ENCODE peak calls at places on chromosome 7, in eight cellular contexts. One of them, this sample, is unnamed.

GRCh38 chr7:113289140-113289740 is 170.9 kb upstream of the SMIM30 start:
- DNase-seq in glutamatergic neuron: no peak
- DNase-seq in right atrium auricular region: no peak
- DNase-seq in T-helper 1 cell: peak; percentile 16
- DNase-seq in endothelial cell: no peak
- DNase-seq in NCI-H2029: no peak
- DNase-seq in mesendoderm: peak; percentile 68
- DNase-seq in kidney epithelial cell: no peak
- DNase-seq in this sample: peak; percentile 7

GRCh38 chr7:158116235-158116634 is 471.4 kb downstream of the PTPRN2 start:
- DNase-seq in glutamatergic neuron: no peak
- DNase-seq in right atrium auricular region: no peak
- DNase-seq in T-helper 1 cell: no peak
- DNase-seq in endothelial cell: no peak
- DNase-seq in NCI-H2029: no peak
- DNase-seq in mesendoderm: no peak
- DNase-seq in kidney epithelial cell: no peak
- DNase-seq in this sample: no peak

GRCh38 chr7:22184549-22185199 is 172.3 kb downstream of the RAPGEF5 start:
- DNase-seq in glutamatergic neuron: no peak
- DNase-seq in right atrium auricular region: no peak
- DNase-seq in T-helper 1 cell: no peak
- DNase-seq in endothelial cell: no peak
- DNase-seq in NCI-H2029: no peak
- DNase-seq in mesendoderm: peak; percentile 84
- DNase-seq in kidney epithelial cell: no peak
- DNase-seq in this sample: no peak

GRCh38 chr7:1169409-1170368 is 9.7 kb upstream of the ZFAND2A start:
- DNase-seq in glutamatergic neuron: peak; percentile 94
- DNase-seq in right atrium auricular region: peak; percentile 87
- DNase-seq in T-helper 1 cell: peak; percentile 89
- DNase-seq in endothelial cell: peak; percentile 91
- DNase-seq in NCI-H2029: no peak
- DNase-seq in mesendoderm: peak; percentile 85
- DNase-seq in kidney epithelial cell: no peak
- DNase-seq in this sample: no peak

GRCh38 chr7:88480901-88481300 is 174.2 kb upstream of the STEAP4 start:
- DNase-seq in glutamatergic neuron: no peak
- DNase-seq in right atrium auricular region: no peak
- DNase-seq in T-helper 1 cell: no peak
- DNase-seq in endothelial cell: no peak
- DNase-seq in NCI-H2029: no peak
- DNase-seq in mesendoderm: no peak
- DNase-seq in kidney epithelial cell: peak; percentile 10
- DNase-seq in this sample: no peak

GRCh38 chr7:154832557-154833138 is 170.3 kb downstream of the PAXIP1 start:
- DNase-seq in glutamatergic neuron: no peak
- DNase-seq in right atrium auricular region: no peak
- DNase-seq in T-helper 1 cell: no peak
- DNase-seq in endothelial cell: peak; percentile 50
- DNase-seq in NCI-H2029: peak; percentile 41
- DNase-seq in mesendoderm: peak; percentile 78
- DNase-seq in kidney epithelial cell: no peak
- DNase-seq in this sample: peak; percentile 47

GRCh38 chr7:23183279-23184012 is 1.6 kb downstream of the NUP42 start:
- DNase-seq in glutamatergic neuron: no peak
- DNase-seq in right atrium auricular region: no peak
- DNase-seq in T-helper 1 cell: no peak
- DNase-seq in endothelial cell: no peak
- DNase-seq in NCI-H2029: no peak
- DNase-seq in mesendoderm: no peak
- DNase-seq in kidney epithelial cell: no peak
- DNase-seq in this sample: no peak

GRCh38 chr7:14294637-14295036 is 305.2 kb upstream of the ETV1 start:
- DNase-seq in glutamatergic neuron: no peak
- DNase-seq in right atrium auricular region: no peak
- DNase-seq in T-helper 1 cell: no peak
- DNase-seq in endothelial cell: no peak
- DNase-seq in NCI-H2029: no peak
- DNase-seq in mesendoderm: no peak
- DNase-seq in kidney epithelial cell: no peak
- DNase-seq in this sample: no peak

GRCh38 chr7:93569189-93569588 is 5.3 kb downstream of the CALCR start:
- DNase-seq in glutamatergic neuron: no peak
- DNase-seq in right atrium auricular region: no peak
- DNase-seq in T-helper 1 cell: no peak
- DNase-seq in endothelial cell: no peak
- DNase-seq in NCI-H2029: no peak
- DNase-seq in mesendoderm: peak; percentile 75
- DNase-seq in kidney epithelial cell: no peak
- DNase-seq in this sample: no peak

GRCh38 chr7:66277492-66277891 is 72.4 kb downstream of the TPST1 start:
- DNase-seq in glutamatergic neuron: no peak
- DNase-seq in right atrium auricular region: no peak
- DNase-seq in T-helper 1 cell: no peak
- DNase-seq in endothelial cell: no peak
- DNase-seq in NCI-H2029: no peak
- DNase-seq in mesendoderm: no peak
- DNase-seq in kidney epithelial cell: no peak
- DNase-seq in this sample: no peak

GRCh38 chr7:5636914-5637313 is 144.5 kb downstream of the RNF216 start:
- DNase-seq in glutamatergic neuron: no peak
- DNase-seq in right atrium auricular region: peak; percentile 86
- DNase-seq in T-helper 1 cell: no peak
- DNase-seq in endothelial cell: peak; percentile 55
- DNase-seq in NCI-H2029: no peak
- DNase-seq in mesendoderm: peak; percentile 89
- DNase-seq in kidney epithelial cell: peak; percentile 69
- DNase-seq in this sample: no peak

GRCh38 chr7:135678612-135679575 is 16.6 kb downstream of the STMP1 start:
- DNase-seq in glutamatergic neuron: no peak
- DNase-seq in right atrium auricular region: no peak
- DNase-seq in T-helper 1 cell: no peak
- DNase-seq in endothelial cell: no peak
- DNase-seq in NCI-H2029: peak; percentile 43
- DNase-seq in mesendoderm: no peak
- DNase-seq in kidney epithelial cell: no peak
- DNase-seq in this sample: no peak

GRCh38 chr7:101696-102376 is 90.5 kb upstream of the FAM20C start:
- DNase-seq in glutamatergic neuron: no peak
- DNase-seq in right atrium auricular region: no peak
- DNase-seq in T-helper 1 cell: no peak
- DNase-seq in endothelial cell: no peak
- DNase-seq in NCI-H2029: no peak
- DNase-seq in mesendoderm: peak; percentile 80
- DNase-seq in kidney epithelial cell: peak; percentile 67
- DNase-seq in this sample: no peak

GRCh38 chr7:95684037-95684436 is 87.7 kb upstream of the PDK4 start:
- DNase-seq in glutamatergic neuron: no peak
- DNase-seq in right atrium auricular region: no peak
- DNase-seq in T-helper 1 cell: no peak
- DNase-seq in endothelial cell: no peak
- DNase-seq in NCI-H2029: peak; percentile 27
- DNase-seq in mesendoderm: peak; percentile 33
- DNase-seq in kidney epithelial cell: no peak
- DNase-seq in this sample: peak; percentile 58

GRCh38 chr7:99340659-99341058 is 15.0 kb downstream of the ARPC1A start:
- DNase-seq in glutamatergic neuron: no peak
- DNase-seq in right atrium auricular region: no peak
- DNase-seq in T-helper 1 cell: no peak
- DNase-seq in endothelial cell: no peak
- DNase-seq in NCI-H2029: no peak
- DNase-seq in mesendoderm: no peak
- DNase-seq in kidney epithelial cell: no peak
- DNase-seq in this sample: no peak

GRCh38 chr7:19939746-19940145 is 166.3 kb upstream of the TMEM196 start:
- DNase-seq in glutamatergic neuron: no peak
- DNase-seq in right atrium auricular region: no peak
- DNase-seq in T-helper 1 cell: no peak
- DNase-seq in endothelial cell: no peak
- DNase-seq in NCI-H2029: no peak
- DNase-seq in mesendoderm: peak; percentile 8
- DNase-seq in kidney epithelial cell: peak; percentile 84
- DNase-seq in this sample: no peak

GRCh38 chr7:98860069-98860468 is 9.7 kb downstream of the TMEM130 start:
- DNase-seq in glutamatergic neuron: no peak
- DNase-seq in right atrium auricular region: no peak
- DNase-seq in T-helper 1 cell: no peak
- DNase-seq in endothelial cell: no peak
- DNase-seq in NCI-H2029: no peak
- DNase-seq in mesendoderm: no peak
- DNase-seq in kidney epithelial cell: no peak
- DNase-seq in this sample: no peak

GRCh38 chr7:112272921-112273561 is 66.5 kb downstream of the ZNF277 start:
- DNase-seq in glutamatergic neuron: no peak
- DNase-seq in right atrium auricular region: no peak
- DNase-seq in T-helper 1 cell: peak; percentile 29
- DNase-seq in endothelial cell: no peak
- DNase-seq in NCI-H2029: peak; percentile 96
- DNase-seq in mesendoderm: no peak
- DNase-seq in kidney epithelial cell: no peak
- DNase-seq in this sample: peak; percentile 64

GRCh38 chr7:46139079-46139478 is 218.0 kb upstream of the IGFBP3 start:
- DNase-seq in glutamatergic neuron: no peak
- DNase-seq in right atrium auricular region: no peak
- DNase-seq in T-helper 1 cell: no peak
- DNase-seq in endothelial cell: no peak
- DNase-seq in NCI-H2029: no peak
- DNase-seq in mesendoderm: peak; percentile 85
- DNase-seq in kidney epithelial cell: peak; percentile 86
- DNase-seq in this sample: no peak

GRCh38 chr7:66837007-66837406 is 84.0 kb upstream of the TMEM248 start:
- DNase-seq in glutamatergic neuron: peak; percentile 35
- DNase-seq in right atrium auricular region: no peak
- DNase-seq in T-helper 1 cell: peak; percentile 57
- DNase-seq in endothelial cell: no peak
- DNase-seq in NCI-H2029: no peak
- DNase-seq in mesendoderm: peak; percentile 85
- DNase-seq in kidney epithelial cell: no peak
- DNase-seq in this sample: no peak

GRCh38 chr7:98372993-98373392 is 27.9 kb downstream of the BAIAP2L1 start:
- DNase-seq in glutamatergic neuron: no peak
- DNase-seq in right atrium auricular region: no peak
- DNase-seq in T-helper 1 cell: no peak
- DNase-seq in endothelial cell: no peak
- DNase-seq in NCI-H2029: peak; percentile 46
- DNase-seq in mesendoderm: no peak
- DNase-seq in kidney epithelial cell: peak; percentile 45
- DNase-seq in this sample: no peak

GRCh38 chr7:424961-425793 is 94.5 kb downstream of the PDGFA start:
- DNase-seq in glutamatergic neuron: no peak
- DNase-seq in right atrium auricular region: no peak
- DNase-seq in T-helper 1 cell: no peak
- DNase-seq in endothelial cell: no peak
- DNase-seq in NCI-H2029: no peak
- DNase-seq in mesendoderm: no peak
- DNase-seq in kidney epithelial cell: no peak
- DNase-seq in this sample: no peak

GRCh38 chr7:130560972-130561371 is 69.1 kb downstream of the MEST start:
- DNase-seq in glutamatergic neuron: no peak
- DNase-seq in right atrium auricular region: no peak
- DNase-seq in T-helper 1 cell: peak; percentile 14
- DNase-seq in endothelial cell: no peak
- DNase-seq in NCI-H2029: no peak
- DNase-seq in mesendoderm: peak; percentile 54
- DNase-seq in kidney epithelial cell: peak; percentile 7
- DNase-seq in this sample: peak; percentile 9

GRCh38 chr7:149196705-149197171 is 1.4 kb downstream of the ZNF282 start:
- DNase-seq in glutamatergic neuron: no peak
- DNase-seq in right atrium auricular region: no peak
- DNase-seq in T-helper 1 cell: peak; percentile 37
- DNase-seq in endothelial cell: no peak
- DNase-seq in NCI-H2029: no peak
- DNase-seq in mesendoderm: peak; percentile 49
- DNase-seq in kidney epithelial cell: no peak
- DNase-seq in this sample: no peak

GRCh38 chr7:142867097-142867378 is 12.2 kb downstream of the EPHB6 start:
- DNase-seq in glutamatergic neuron: no peak
- DNase-seq in right atrium auricular region: no peak
- DNase-seq in T-helper 1 cell: no peak
- DNase-seq in endothelial cell: no peak
- DNase-seq in NCI-H2029: no peak
- DNase-seq in mesendoderm: no peak
- DNase-seq in kidney epithelial cell: no peak
- DNase-seq in this sample: no peak

GRCh38 chr7:117085769-117086463 is 132.6 kb downstream of the ST7 start:
- DNase-seq in glutamatergic neuron: no peak
- DNase-seq in right atrium auricular region: no peak
- DNase-seq in T-helper 1 cell: no peak
- DNase-seq in endothelial cell: no peak
- DNase-seq in NCI-H2029: no peak
- DNase-seq in mesendoderm: no peak
- DNase-seq in kidney epithelial cell: no peak
- DNase-seq in this sample: no peak

GRCh38 chr7:87148332-87148955 is 3.8 kb upstream of the DMTF1 start:
- DNase-seq in glutamatergic neuron: no peak
- DNase-seq in right atrium auricular region: no peak
- DNase-seq in T-helper 1 cell: peak; percentile 17
- DNase-seq in endothelial cell: no peak
- DNase-seq in NCI-H2029: no peak
- DNase-seq in mesendoderm: peak; percentile 58
- DNase-seq in kidney epithelial cell: no peak
- DNase-seq in this sample: no peak

GRCh38 chr7:116988363-116988989 is 35.2 kb downstream of the ST7 start:
- DNase-seq in glutamatergic neuron: no peak
- DNase-seq in right atrium auricular region: no peak
- DNase-seq in T-helper 1 cell: no peak
- DNase-seq in endothelial cell: no peak
- DNase-seq in NCI-H2029: no peak
- DNase-seq in mesendoderm: no peak
- DNase-seq in kidney epithelial cell: no peak
- DNase-seq in this sample: no peak

GRCh38 chr7:12158334-12159060 is 52.6 kb upstream of the TMEM106B start:
- DNase-seq in glutamatergic neuron: no peak
- DNase-seq in right atrium auricular region: no peak
- DNase-seq in T-helper 1 cell: no peak
- DNase-seq in endothelial cell: no peak
- DNase-seq in NCI-H2029: no peak
- DNase-seq in mesendoderm: no peak
- DNase-seq in kidney epithelial cell: no peak
- DNase-seq in this sample: no peak

GRCh38 chr7:90119178-90119971 is 34.9 kb upstream of the STEAP1 start:
- DNase-seq in glutamatergic neuron: peak; percentile 59
- DNase-seq in right atrium auricular region: no peak
- DNase-seq in T-helper 1 cell: no peak
- DNase-seq in endothelial cell: peak; percentile 23
- DNase-seq in NCI-H2029: peak; percentile 22
- DNase-seq in mesendoderm: peak; percentile 41
- DNase-seq in kidney epithelial cell: no peak
- DNase-seq in this sample: no peak

GRCh38 chr7:21357146-21358097 is 70.5 kb upstream of the SP4 start:
- DNase-seq in glutamatergic neuron: no peak
- DNase-seq in right atrium auricular region: no peak
- DNase-seq in T-helper 1 cell: no peak
- DNase-seq in endothelial cell: no peak
- DNase-seq in NCI-H2029: no peak
- DNase-seq in mesendoderm: no peak
- DNase-seq in kidney epithelial cell: no peak
- DNase-seq in this sample: no peak

GRCh38 chr7:155431231-155431630 is 26.7 kb upstream of the EN2 start:
- DNase-seq in glutamatergic neuron: no peak
- DNase-seq in right atrium auricular region: no peak
- DNase-seq in T-helper 1 cell: no peak
- DNase-seq in endothelial cell: no peak
- DNase-seq in NCI-H2029: no peak
- DNase-seq in mesendoderm: no peak
- DNase-seq in kidney epithelial cell: no peak
- DNase-seq in this sample: no peak

GRCh38 chr7:50331564-50332208 is 27.2 kb downstream of the IKZF1 start:
- DNase-seq in glutamatergic neuron: no peak
- DNase-seq in right atrium auricular region: no peak
- DNase-seq in T-helper 1 cell: peak; percentile 81
- DNase-seq in endothelial cell: no peak
- DNase-seq in NCI-H2029: no peak
- DNase-seq in mesendoderm: no peak
- DNase-seq in kidney epithelial cell: peak; percentile 1
- DNase-seq in this sample: no peak

GRCh38 chr7:47596502-47597202 is 14.7 kb upstream of the TNS3 start:
- DNase-seq in glutamatergic neuron: peak; percentile 59
- DNase-seq in right atrium auricular region: no peak
- DNase-seq in T-helper 1 cell: no peak
- DNase-seq in endothelial cell: peak; percentile 9
- DNase-seq in NCI-H2029: no peak
- DNase-seq in mesendoderm: peak; percentile 49
- DNase-seq in kidney epithelial cell: no peak
- DNase-seq in this sample: no peak